ENCODE peak calls at places on chromosome 17, in seven cellular contexts. A, V, E, X, Q, K and F are unnamed samples.

GRCh38 chr17:73266796-73267195 is 5.1 kb upstream of the CPSF4L start:
- DNase-seq in A (no peak), V (no peak), E (no peak), X (no peak), Q (no peak), K (no peak), F (no peak)

GRCh38 chr17:37701424-37702020 is 43.3 kb downstream of the HNF1B start:
- DNase-seq in A (no peak), V (peak; percentile 42), E (peak; percentile 18), X (no peak), Q (peak; percentile 44), K (peak; percentile 54), F (peak; percentile 24)

GRCh38 chr17:57694051-57694450 is 51.0 kb downstream of the CCDC182 start:
- DNase-seq in A (no peak), V (no peak), E (no peak), X (no peak), Q (no peak), K (no peak), F (no peak)

GRCh38 chr17:2174471-2175293 is 119.8 kb downstream of the HIC1 start:
- DNase-seq in A (no peak), V (peak; percentile 83), E (no peak), X (no peak), Q (no peak), K (no peak), F (no peak)

GRCh38 chr17:12180644-12181261 is 160.1 kb downstream of the MAP2K4 start:
- DNase-seq in A (no peak), V (peak; percentile 69), E (no peak), X (peak; percentile 31), Q (peak; percentile 57), K (peak; percentile 1), F (no peak)

GRCh38 chr17:38749222-38750043 is 1.3 kb upstream of the PCGF2 start:
- DNase-seq in A (no peak), V (peak; percentile 65), E (no peak), X (peak; percentile 35), Q (no peak), K (peak; percentile 31), F (no peak)

GRCh38 chr17:7132511-7133094 is 18.0 kb upstream of the ASGR2 start:
- DNase-seq in A (peak; percentile 23), V (no peak), E (peak; percentile 7), X (no peak), Q (peak; percentile 66), K (peak; percentile 65), F (peak; percentile 27)

GRCh38 chr17:63772801-63773271 is 561 bp downstream of the CCDC47 start:
- DNase-seq in A (no peak), V (peak; percentile 49), E (no peak), X (no peak), Q (peak; percentile 18), K (peak; percentile 16), F (no peak)

GRCh38 chr17:1005361-1005946 is 8.5 kb downstream of the TIMM22 start:
- DNase-seq in A (no peak), V (peak; percentile 38), E (no peak), X (peak; percentile 43), Q (no peak), K (no peak), F (no peak)

GRCh38 chr17:57555636-57556175 is 189.4 kb downstream of the CCDC182 start:
- DNase-seq in A (no peak), V (no peak), E (no peak), X (no peak), Q (no peak), K (no peak), F (no peak)

GRCh38 chr17:81253358-81254131 is 14.4 kb downstream of the NDUFAF8 start:
- DNase-seq in A (peak; percentile 20), V (peak; percentile 42), E (peak; percentile 44), X (peak; percentile 70), Q (peak; percentile 57), K (peak; percentile 33), F (peak; percentile 55)